ENCODE peak calls at places on chromosomes 3 and 15, in nine cellular contexts. Y is choroid plexus epithelial cell, U is GM23338, V is foreskin fibroblast, N is activated B cell treated with CpG ODN at 0.5 μM for 24 hours, P is hepatocyte, C is cardiac fibroblast, O is AG09319, I is HCT116. F is an unnamed sample.

GRCh38 chr15:74253276-74253921 is 17.3 kb downstream of the CCDC33 start:
- DNase-seq in N (no peak), P (peak; percentile 22), Y (no peak), O (no peak), V (no peak), U (peak; percentile 33), C (peak; percentile 25), I (no peak), F (no peak)

GRCh38 chr3:11784962-11785361 is 61.7 kb downstream of the TAMM41 start:
- DNase-seq in O (no peak), V (no peak), Y (peak; percentile 5), P (no peak), N (no peak), C (no peak), I (no peak), U (peak; percentile 42), F (no peak)

GRCh38 chr3:40237892-40238571 is 71.5 kb upstream of the EIF1B start:
- DNase-seq in N (no peak), V (peak; percentile 14), U (peak; percentile 73), I (no peak), C (peak; percentile 14), P (peak; percentile 26), O (no peak), Y (peak; percentile 59), F (no peak)

GRCh38 chr3:60399861-60400845 is 851.1 kb downstream of the FHIT start:
- DNase-seq in O (no peak), I (no peak), V (no peak), C (peak; percentile 0), N (no peak), P (no peak), U (no peak), Y (peak; percentile 10), F (no peak)

GRCh38 chr15:41258706-41259471 is 27.8 kb downstream of the CHP1 start:
- DNase-seq in V (no peak), U (no peak), I (no peak), O (peak; percentile 8), N (no peak), P (peak; percentile 62), C (peak; percentile 51), Y (peak; percentile 68), F (peak; percentile 39)

GRCh38 chr15:91224750-91225380 is 124.8 kb downstream of the SV2B start:
- DNase-seq in U (peak; percentile 83), I (peak; percentile 47), C (peak; percentile 58), Y (peak; percentile 43), V (no peak), N (no peak), O (no peak), P (peak; percentile 41), F (peak; percentile 59)

GRCh38 chr3:32945136-32945535 is 6.3 kb upstream of the CCR4 start:
- DNase-seq in U (peak; percentile 25), C (peak; percentile 51), I (peak; percentile 26), O (no peak), Y (no peak), P (no peak), V (no peak), N (no peak), F (no peak)

GRCh38 chr15:100780208-100780800 is 99.3 kb upstream of the ALDH1A3 start:
- DNase-seq in U (no peak), P (no peak), I (no peak), V (no peak), Y (no peak), C (no peak), O (no peak), N (no peak), F (no peak)

GRCh38 chr3:74883690-74884089 is 269.2 kb upstream of the CNTN3 start:
- DNase-seq in I (no peak), O (no peak), Y (peak; percentile 34), V (peak; percentile 3), C (peak; percentile 30), U (peak; percentile 61), P (peak; percentile 49), N (no peak), F (no peak)

GRCh38 chr3:161423911-161424522 is 52.7 kb upstream of the SPTSSB start:
- DNase-seq in N (no peak), O (no peak), P (peak; percentile 54), U (peak; percentile 65), I (peak; percentile 34), C (peak; percentile 65), Y (peak; percentile 68), V (peak; percentile 14), F (peak; percentile 22)

GRCh38 chr15:34161329-34161953 is 48.5 kb downstream of the KATNBL1 start:
- DNase-seq in P (peak; percentile 57), V (no peak), U (peak; percentile 28), C (peak; percentile 38), I (peak; percentile 26), Y (peak; percentile 6), N (no peak), O (no peak), F (no peak)

GRCh38 chr3:135325726-135326245 is 530.7 kb downstream of the EPHB1 start:
- DNase-seq in V (no peak), O (no peak), U (no peak), N (no peak), P (no peak), I (no peak), Y (no peak), C (no peak), F (no peak)

GRCh38 chr3:13571831-13572750 is 23.2 kb downstream of the FBLN2 start:
- DNase-seq in O (no peak), P (no peak), I (no peak), N (no peak), V (no peak), U (no peak), C (no peak), Y (no peak), F (no peak)

DNA sequence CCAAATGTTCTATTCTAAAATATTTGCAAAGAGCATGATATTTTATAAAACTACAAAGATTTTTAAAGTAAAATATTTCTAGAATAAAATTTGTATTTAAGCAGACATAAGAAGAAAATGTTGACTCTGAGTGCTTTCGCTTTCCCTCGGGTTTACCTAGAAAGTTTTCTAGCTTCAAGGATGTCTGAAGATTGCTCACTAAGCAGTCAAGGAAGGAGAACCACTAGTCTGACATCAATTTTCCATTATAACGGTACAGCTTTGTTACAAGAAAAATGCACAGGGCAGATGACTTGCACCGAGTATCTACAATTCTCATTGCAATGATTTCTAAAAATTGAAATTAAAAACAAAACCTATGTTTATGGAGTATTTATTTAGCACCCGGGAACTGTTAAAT is 14.2 kb downstream of the GPR15 start:
- DNase-seq in O (no peak), Y (no peak), U (no peak), I (no peak), C (no peak), V (no peak), N (no peak), P (no peak), F (no peak)
- TF ChIP-seq CTCF in O (no peak), Y (no peak), U (no peak), I (no peak), C (no peak), V (no peak), N (no peak), P (no peak), F (no peak)

DNA sequence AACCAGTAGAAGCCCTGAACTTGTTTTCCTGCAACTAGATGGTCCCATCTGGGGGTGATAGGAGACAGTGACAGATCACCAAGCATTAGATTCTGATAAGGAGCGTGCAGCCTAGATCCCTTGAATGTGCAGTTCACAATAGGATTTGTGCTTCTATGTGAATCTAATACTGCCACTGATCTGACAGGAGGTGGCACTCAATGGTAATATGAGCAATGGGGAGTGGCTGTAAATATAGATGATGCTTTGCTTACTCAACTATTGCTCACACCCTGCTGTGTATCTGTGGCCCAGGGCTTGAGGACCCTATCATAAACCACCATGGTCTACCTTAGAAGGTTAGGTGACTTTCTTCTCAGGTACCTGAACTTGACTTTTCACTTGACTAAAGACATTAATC is 417.1 kb upstream of the ARHGEF26 start:
- DNase-seq in Y (no peak), I (no peak), C (no peak), U (no peak), O (no peak), V (no peak), P (no peak), N (no peak), F (no peak)
- TF ChIP-seq CTCF in Y (no peak), I (no peak), C (no peak), U (no peak), O (no peak), V (no peak), P (no peak), N (no peak), F (no peak)

DNA sequence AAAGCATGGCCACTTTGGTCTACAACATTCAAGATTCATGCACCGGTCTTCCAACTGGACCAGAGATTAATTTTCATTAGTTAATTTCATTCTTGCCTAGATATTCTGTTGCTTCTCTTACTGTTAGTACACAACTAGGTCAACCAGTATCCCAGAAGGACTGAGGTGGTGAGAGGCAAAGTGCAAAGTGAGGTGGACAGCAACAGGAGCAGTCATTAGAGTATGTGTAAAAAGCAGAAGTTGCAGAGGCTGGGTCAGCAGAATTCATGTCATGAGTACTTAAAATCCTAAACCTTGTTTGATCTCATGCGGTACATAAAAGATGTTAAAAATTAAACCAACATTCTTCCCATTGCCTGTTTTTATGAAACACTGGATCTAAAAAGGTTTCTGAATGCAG is 46.6 kb downstream of the PARP14 start:
- DNase-seq in V (no peak), C (no peak), Y (no peak), I (no peak), P (no peak), N (no peak), U (no peak), O (no peak), F (no peak)
- TF ChIP-seq CTCF in V (no peak), C (no peak), Y (no peak), I (no peak), P (no peak), N (no peak), U (no peak), O (no peak), F (no peak)

GRCh38 chr3:97971679-97972567 is at the start of gene RIOX2:
- DNase-seq in I (peak; percentile 32), Y (peak; percentile 71), U (peak; percentile 79), N (peak; percentile 75), C (peak; percentile 69), O (no peak), P (peak; percentile 87), V (peak; percentile 67), F (peak; percentile 89)

GRCh38 chr3:97974996-97975395 is 2.8 kb upstream of the RIOX2 start:
- DNase-seq in I (no peak), O (no peak), U (no peak), V (no peak), Y (no peak), P (no peak), N (no peak), C (no peak), F (no peak)

GRCh38 chr3:97979610-97980009 is 7.4 kb upstream of the RIOX2 start:
- DNase-seq in P (no peak), O (no peak), Y (no peak), V (no peak), I (no peak), N (no peak), C (no peak), U (peak; percentile 40), F (no peak)

GRCh38 chr3:97972976-97973375 is 745 bp upstream of the RIOX2 start:
- DNase-seq in C (no peak), O (no peak), U (no peak), Y (no peak), I (no peak), N (no peak), P (no peak), V (no peak), F (no peak)

DNA sequence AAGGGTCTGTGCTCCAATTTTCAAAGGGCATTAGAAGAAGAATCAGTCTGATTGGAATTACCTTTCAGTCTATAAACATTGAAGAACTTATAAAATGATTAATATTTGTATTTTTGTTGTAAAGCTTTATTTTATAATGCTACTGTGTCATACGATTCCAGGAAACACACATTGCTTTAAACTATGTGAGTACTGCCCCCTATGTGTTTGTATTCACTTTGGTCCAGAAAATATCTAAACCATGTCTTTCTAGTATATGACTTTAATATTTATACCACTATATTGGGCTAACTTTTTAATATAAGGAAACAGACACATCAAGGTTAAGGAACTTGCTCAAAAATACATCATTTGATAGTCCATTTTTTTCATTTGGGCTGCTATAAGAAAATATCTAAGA is 3.2 kb upstream of the RIOX2 start:
- DNase-seq in I (no peak), O (no peak), C (no peak), N (no peak), U (no peak), P (no peak), Y (peak; percentile 46), V (no peak), F (no peak)
- TF ChIP-seq CTCF in I (peak; percentile 3), O (peak; percentile 9), C (peak; percentile 10), N (no peak), U (peak; percentile 13), P (peak; percentile 23), Y (peak; percentile 43), V (no peak), F (no peak)

F was measured in GM20000.